ENCODE peak calls at places on chromosome 1, in eight cellular contexts. M is activated CD4-positive, alpha-beta T cell treated with anti-CD3 and anti-CD28 coated beads, Interleukin-2, amount 50 U/mL, for 1 hour; Q is ACHN; I is fibroblast of pulmonary artery; J is left kidney; P is NCI-H2029; O is mesendoderm; R is amniotic stem cell. F is an unnamed sample.

GRCh38 chr1:87206044-87206443 is 122.6 kb upstream of the LMO4 start:
- DNase-seq in M (no peak), Q (no peak), I (no peak), J (no peak), P (no peak), O (no peak), R (no peak), F (no peak)

GRCh38 chr1:86696522-86696921 is 7.9 kb upstream of the SH3GLB1 start:
- DNase-seq in M (no peak), Q (no peak), I (peak; percentile 75), J (no peak), P (no peak), O (no peak), R (peak; percentile 20), F (no peak)

GRCh38 chr1:59332983-59333382 is 36.1 kb downstream of the FGGY start:
- DNase-seq in M (no peak), Q (no peak), I (peak; percentile 64), J (no peak), P (no peak), O (no peak), R (no peak), F (no peak)

GRCh38 chr1:168360622-168361021 is 79.9 kb downstream of the TBX19 start:
- DNase-seq in M (no peak), Q (no peak), I (no peak), J (no peak), P (no peak), O (peak; percentile 74), R (no peak), F (no peak)

GRCh38 chr1:203200059-203200553 is 13.6 kb upstream of the CHI3L1 start:
- DNase-seq in M (no peak), Q (no peak), I (peak; percentile 94), J (no peak), P (no peak), O (no peak), R (no peak), F (no peak)

GRCh38 chr1:89950703-89951102 is 44.2 kb upstream of the ZNF326 start:
- DNase-seq in M (no peak), Q (no peak), I (no peak), J (no peak), P (no peak), O (no peak), R (no peak), F (no peak)

GRCh38 chr1:231625975-231626534 is 535 bp upstream of the DISC1 start:
- DNase-seq in M (no peak), Q (no peak), I (no peak), J (no peak), P (no peak), O (peak; percentile 6), R (no peak), F (no peak)

GRCh38 chr1:238690415-238690814 is 696.0 kb upstream of the CHRM3 start:
- DNase-seq in M (no peak), Q (no peak), I (peak; percentile 49), J (no peak), P (no peak), O (peak; percentile 12), R (no peak), F (no peak)

GRCh38 chr1:68185743-68186142 is 46.6 kb downstream of the WLS start:
- DNase-seq in M (no peak), Q (no peak), I (no peak), J (no peak), P (no peak), O (no peak), R (no peak), F (peak; percentile 46)

GRCh38 chr1:197465528-197466205 is 197.6 kb downstream of the CRB1 start:
- DNase-seq in M (no peak), Q (no peak), I (no peak), J (no peak), P (no peak), O (no peak), R (no peak), F (no peak)

GRCh38 chr1:77416692-77417450 is 135.1 kb downstream of the AK5 start:
- DNase-seq in M (no peak), Q (peak; percentile 47), I (peak; percentile 52), J (no peak), P (no peak), O (peak; percentile 65), R (no peak), F (no peak)

F was measured in LoVo.